ENCODE peak calls at places on chromosomes 5 and 9, in seven cellular contexts. Q is neural crest cell, K is GM20000, S is heart left ventricle, R is mucosa of descending colon, O is stomach, J is astrocyte. B is an unnamed sample.

GRCh38 chr5:117652001-117652639 is 1077.5 kb upstream of the SEMA6A start:
- DNase-seq in J (no peak), O (no peak), Q (no peak), R (no peak), K (no peak), S (no peak), B (no peak)

GRCh38 chr5:107026098-107026497 is 644.6 kb downstream of the EFNA5 start:
- DNase-seq in R (no peak), Q (no peak), K (no peak), S (no peak), O (no peak), J (no peak), B (no peak)

GRCh38 chr5:122263352-122264030 is 48.5 kb upstream of the SNCAIP start:
- DNase-seq in O (no peak), S (no peak), K (no peak), R (no peak), Q (no peak), J (peak), B (no peak)

GRCh38 chr5:58810086-58810485 is 227.2 kb downstream of the RAB3C start:
- DNase-seq in R (no peak), O (no peak), J (no peak), K (no peak), Q (no peak), S (no peak), B (no peak)

GRCh38 chr5:75281716-75282465 is 45.2 kb upstream of the ANKRD31 start:
- DNase-seq in R (no peak), Q (no peak), O (no peak), J (peak), S (no peak), K (no peak), B (no peak)

GRCh38 chr5:115414406-115415142 is 118.1 kb upstream of the CCDC112 start:
- DNase-seq in S (peak), Q (no peak), K (peak), O (no peak), J (peak), R (peak), B (no peak)

GRCh38 chr9:976258-976804 is at the start of gene DMRT3:
- DNase-seq in R (no peak), S (no peak), O (no peak), Q (peak), K (no peak), J (no peak), B (peak)

GRCh38 chr5:102453716-102454115 is 45.1 kb downstream of the SLCO6A1 start:
- DNase-seq in J (no peak), S (no peak), K (peak), R (no peak), Q (no peak), O (no peak), B (no peak)

GRCh38 chr5:131854134-131854533 is 57.3 kb upstream of the FNIP1 start:
- DNase-seq in J (no peak), O (no peak), S (no peak), K (no peak), Q (no peak), R (no peak), B (no peak)

GRCh38 chr9:97059661-97060060 is 20.7 kb upstream of the CTSV start:
- DNase-seq in S (no peak), J (no peak), K (no peak), Q (no peak), O (no peak), R (no peak), B (no peak)

GRCh38 chr5:7762267-7762666 is 88.7 kb downstream of the CFAP90 start:
- DNase-seq in O (no peak), K (no peak), R (no peak), J (no peak), S (no peak), Q (no peak), B (no peak)

GRCh38 chr9:91857831-91858669 is 92.0 kb downstream of the ROR2 start:
- DNase-seq in R (no peak), K (no peak), J (peak), Q (no peak), O (no peak), S (no peak), B (no peak)

GRCh38 chr5:93201061-93201460 is 380.0 kb downstream of the NR2F1-AS1 start:
- DNase-seq in K (no peak), R (no peak), Q (no peak), S (no peak), J (no peak), O (no peak), B (no peak)

GRCh38 chr5:132363431-132364112 is 5.9 kb upstream of the SLC22A5 start:
- DNase-seq in O (no peak), Q (no peak), J (peak), S (no peak), K (no peak), R (no peak), B (no peak)

GRCh38 chr5:1315709-1316587 is 21.1 kb upstream of the TERT start:
- DNase-seq in O (peak), Q (no peak), J (no peak), K (peak), R (peak), S (no peak), B (no peak)

GRCh38 chr5:180541710-180542109 is 47.5 kb downstream of the CNOT6 start:
- DNase-seq in Q (no peak), J (no peak), O (no peak), S (no peak), K (no peak), R (no peak), B (no peak)
- TF ChIP-seq CTCF in Q (peak), J (no peak), O (no peak), S (no peak), K (no peak), R (no peak), B (no peak)

GRCh38 chr5:177367981-177368960 is 10.5 kb downstream of the RGS14 start:
- DNase-seq in J (no peak), K (no peak), O (peak), R (no peak), Q (no peak), S (no peak), B (no peak)

GRCh38 chr5:177371120-177371537 is 13.1 kb upstream of the SLC34A1 start:
- DNase-seq in R (no peak), K (no peak), S (no peak), O (no peak), Q (no peak), J (no peak), B (no peak)

GRCh38 chr5:177369913-177370487 is 12.3 kb downstream of the RGS14 start:
- DNase-seq in J (no peak), R (no peak), S (no peak), K (no peak), Q (no peak), O (no peak), B (no peak)

GRCh38 chr5:177370488-177371119 is 12.9 kb downstream of the RGS14 start:
- DNase-seq in S (peak), Q (peak), K (peak), R (peak), O (peak), J (peak), B (peak)

GRCh38 chr5:177369050-177369912 is 11.6 kb downstream of the RGS14 start:
- DNase-seq in R (peak), J (no peak), O (no peak), K (peak), Q (peak), S (no peak), B (no peak)
- TF ChIP-seq CTCF in R (peak), J (peak), O (peak), K (peak), Q (peak), S (peak), B (peak)

DNA sequence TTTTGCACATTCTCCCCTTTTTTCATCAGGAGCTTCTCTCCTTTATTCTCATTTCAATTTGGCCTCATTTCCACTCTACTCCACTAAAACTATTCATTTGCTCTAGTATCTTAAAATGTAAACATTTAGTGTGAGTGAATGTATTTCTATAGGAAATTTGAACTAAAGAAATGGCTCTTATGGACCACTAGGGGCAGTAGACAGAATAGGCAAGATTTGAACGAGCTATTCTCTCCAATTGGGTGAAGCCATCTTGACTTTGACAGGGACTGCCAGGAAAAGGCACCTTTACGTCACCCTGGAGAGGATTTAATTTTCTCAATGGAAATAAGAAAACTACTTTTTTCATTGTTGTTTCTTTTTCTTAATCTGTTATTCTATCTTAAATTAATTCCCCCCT is 666.3 kb downstream of the DNAH5 start:
- DNase-seq in K (no peak), O (no peak), S (no peak), R (no peak), J (no peak), Q (no peak), B (no peak)
- TF ChIP-seq CTCF in K (no peak), O (no peak), S (no peak), R (no peak), J (peak), Q (peak), B (no peak)

DNA sequence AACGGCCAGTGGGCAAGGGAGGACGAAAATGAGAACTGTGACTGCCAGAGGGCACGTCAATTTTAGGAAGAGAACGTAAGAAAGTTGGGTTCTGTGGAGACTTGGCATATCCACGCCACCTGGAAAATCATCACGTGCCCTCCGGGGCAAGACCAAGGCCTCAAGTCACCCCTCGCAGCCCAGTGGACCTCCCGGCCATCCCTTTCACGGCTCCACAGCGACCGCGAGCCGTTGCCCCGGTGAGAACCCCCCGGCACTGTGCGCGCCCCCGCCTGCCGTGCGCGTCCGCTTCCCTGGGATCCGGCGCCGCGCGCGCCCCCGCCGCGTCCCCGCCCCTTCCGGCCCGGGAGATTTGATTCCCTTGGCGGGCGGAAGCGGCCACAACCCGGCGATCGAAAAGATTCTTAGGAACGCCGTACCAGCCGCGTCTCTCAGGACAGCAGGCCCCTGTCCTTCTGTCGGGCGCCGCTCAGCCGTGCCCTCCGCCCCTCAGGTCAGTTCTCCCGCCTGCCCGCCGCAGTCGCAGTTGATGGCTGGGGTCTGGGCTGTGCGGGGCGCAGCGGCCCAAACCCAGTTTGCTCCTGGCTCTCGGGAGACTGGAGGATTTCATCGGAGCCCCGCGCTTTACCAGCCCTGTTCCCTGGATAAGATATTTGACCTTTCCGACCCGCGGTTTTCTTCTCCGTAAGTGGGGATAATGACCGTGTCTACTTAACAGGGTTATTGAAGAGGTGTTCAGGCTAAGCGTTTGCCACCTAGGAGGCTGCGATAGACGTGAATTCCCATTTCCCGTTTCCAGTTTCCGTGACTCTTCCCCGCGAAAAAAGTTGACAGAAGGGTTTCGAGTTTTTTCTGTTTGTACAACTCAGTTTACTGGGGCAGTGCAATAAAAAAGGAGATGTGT is at the start of gene MELK:
- DNase-seq in S (peak), R (peak), K (peak), Q (peak), J (peak), O (peak), B (peak)
- TF ChIP-seq CTCF in S (no peak), R (no peak), K (no peak), Q (no peak), J (no peak), O (no peak), B (no peak)

DNA sequence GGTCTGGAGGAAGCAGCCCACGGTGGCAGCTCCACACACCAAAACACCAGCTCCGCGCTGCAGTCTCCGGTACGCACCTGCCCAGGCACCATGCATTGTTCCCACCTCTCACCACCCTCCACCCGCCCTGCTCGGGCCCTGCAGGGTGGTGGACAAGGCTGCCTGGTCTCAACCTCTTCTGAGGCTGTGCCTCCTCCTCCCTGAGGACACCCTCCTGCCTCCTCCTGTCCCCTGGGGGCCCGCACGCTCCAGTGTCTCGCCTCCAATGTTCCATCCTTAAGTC is 96.3 kb downstream of the KCNT1 start:
- DNase-seq in S (no peak), R (no peak), O (no peak), Q (no peak), K (no peak), J (no peak), B (no peak)
- TF ChIP-seq CTCF in S (no peak), R (no peak), O (no peak), Q (no peak), K (no peak), J (no peak), B (no peak)